ENCODE peak calls at places on chromosomes 3 and 15, in ten cellular contexts. A is iris pigment epithelial cell; U is stimulated activated CD4-positive, alpha-beta T cell treated with anti-CD3 and anti-CD28 coated beads, Interleukin-12 subunit alpha, Interleukin-12 subunit beta, amount 100 ng/mL, for 48 hours; Y is effector CD4-positive, alpha-beta T cell; C is T-helper 9 cell; R is SK-N-SH; G is HT-29; X is CD4-positive, alpha-beta T cell; F is IMR-90; B is mammary epithelial cell. I is an unnamed sample.

GRCh38 chr15:45521596-45522167 is 873 bp downstream of the SLC30A4 start:
- DNase-seq in A (no peak), U (no peak), Y (no peak), C (peak; percentile 0), R (no peak), G (peak; percentile 40), X (no peak), F (no peak), B (peak; percentile 28), I (no peak)

GRCh38 chr15:44033894-44034293 is 161.2 kb downstream of the FRMD5 start:
- DNase-seq in A (peak; percentile 66), U (no peak), Y (no peak), C (no peak), R (peak; percentile 21), G (peak; percentile 40), X (no peak), F (peak; percentile 58), B (peak; percentile 73), I (no peak)

GRCh38 chr15:73346735-73347312 is 21.9 kb downstream of the HCN4 start:
- DNase-seq in A (peak; percentile 11), U (peak; percentile 38), Y (peak; percentile 52), C (peak; percentile 62), R (no peak), G (peak; percentile 82), X (peak; percentile 44), F (peak; percentile 20), B (peak; percentile 47), I (peak; percentile 56)

GRCh38 chr3:179882322-179882721 is 154.4 kb downstream of the PEX5L start:
- DNase-seq in A (peak; percentile 1), U (no peak), Y (no peak), C (no peak), R (no peak), G (no peak), X (no peak), F (no peak), B (peak; percentile 2), I (no peak)

GRCh38 chr3:123202451-123202850 is 708 bp downstream of the SEC22A start:
- DNase-seq in A (peak; percentile 15), U (no peak), Y (no peak), C (no peak), R (peak; percentile 43), G (peak; percentile 41), X (no peak), F (peak; percentile 2), B (peak; percentile 12), I (peak; percentile 1)

GRCh38 chr3:22951910-22952309 is 251.2 kb upstream of the UBE2E2 start:
- DNase-seq in A (no peak), U (no peak), Y (no peak), C (no peak), R (no peak), G (no peak), X (no peak), F (no peak), B (no peak), I (no peak)

GRCh38 chr3:156729460-156730179 is 55.2 kb downstream of the TIPARP start:
- DNase-seq in A (no peak), U (no peak), Y (no peak), C (no peak), R (no peak), G (no peak), X (no peak), F (no peak), B (peak; percentile 36), I (no peak)

GRCh38 chr3:50125541-50126286 is 29.4 kb upstream of the SEMA3F start:
- DNase-seq in A (no peak), U (no peak), Y (no peak), C (no peak), R (peak; percentile 48), G (no peak), X (no peak), F (no peak), B (no peak), I (no peak)

GRCh38 chr3:46214751-46215352 is 6.7 kb upstream of the CCR1 start:
- DNase-seq in A (no peak), U (peak; percentile 8), Y (no peak), C (no peak), R (no peak), G (peak; percentile 15), X (no peak), F (no peak), B (no peak), I (no peak)

GRCh38 chr3:143366672-143367071 is 247.1 kb downstream of the CHST2 start:
- DNase-seq in A (no peak), U (no peak), Y (no peak), C (no peak), R (no peak), G (no peak), X (no peak), F (no peak), B (no peak), I (no peak)

GRCh38 chr3:42179110-42179725 is 86.8 kb downstream of the CCK start:
- DNase-seq in A (peak; percentile 95), U (peak; percentile 5), Y (no peak), C (no peak), R (no peak), G (peak; percentile 70), X (no peak), F (peak; percentile 93), B (peak; percentile 97), I (no peak)

GRCh38 chr15:38795471-38796245 is 231.0 kb upstream of the RASGRP1 start:
- DNase-seq in A (no peak), U (no peak), Y (no peak), C (no peak), R (no peak), G (no peak), X (no peak), F (peak; percentile 54), B (no peak), I (no peak)

GRCh38 chr3:10432156-10432845 is 73.1 kb downstream of the ATP2B2 start:
- DNase-seq in A (no peak), U (no peak), Y (no peak), C (no peak), R (peak; percentile 83), G (no peak), X (no peak), F (no peak), B (no peak), I (no peak)

GRCh38 chr3:112136959-112137693 is 4.1 kb upstream of the GCSAM start:
- DNase-seq in A (peak; percentile 51), U (peak; percentile 38), Y (no peak), C (no peak), R (no peak), G (peak; percentile 92), X (peak; percentile 27), F (peak; percentile 34), B (peak; percentile 53), I (no peak)

GRCh38 chr3:120438971-120439370 is 11.8 kb downstream of the FSTL1 start:
- DNase-seq in A (peak; percentile 93), U (no peak), Y (no peak), C (no peak), R (no peak), G (no peak), X (no peak), F (peak; percentile 93), B (no peak), I (no peak)

I was measured in effector memory CD8-positive, alpha-beta T cell.